ENCODE peak calls at places on chromosomes 6 and 20, in six cellular contexts. W, R, C, M, V and N are unnamed samples.
A peak's percentile ranks its signal among the peaks of the same experiment; 100 is the strongest.

GRCh38 chr6:39543117-39543516 is 182.1 kb downstream of the KIF6 start:
- DNase-seq in W (no peak), R (no peak), C (peak; percentile 36), M (no peak), V (no peak), N (peak; percentile 88)

GRCh38 chr6:40948598-40948997 is 90.4 kb downstream of the UNC5CL start:
- DNase-seq in W (no peak), R (no peak), C (peak; percentile 5), M (peak; percentile 61), V (no peak), N (no peak)

GRCh38 chr20:59063358-59064213 is 21.0 kb upstream of the PRELID3B start:
- DNase-seq in W (no peak), R (no peak), C (peak; percentile 75), M (peak; percentile 75), V (no peak), N (no peak)

GRCh38 chr6:137745321-137745720 is 121.7 kb upstream of the TNFAIP3 start:
- DNase-seq in W (no peak), R (no peak), C (no peak), M (no peak), V (no peak), N (no peak)

GRCh38 chr6:99603421-99604160 is 3.0 kb upstream of the PRDM13 start:
- DNase-seq in W (peak; percentile 44), R (peak; percentile 53), C (no peak), M (peak; percentile 28), V (no peak), N (no peak)

GRCh38 chr6:24006246-24006645 is 119.8 kb upstream of the NRSN1 start:
- DNase-seq in W (no peak), R (no peak), C (no peak), M (no peak), V (no peak), N (no peak)

GRCh38 chr6:170148709-170149470 is 142.0 kb downstream of the DLL1 start:
- DNase-seq in W (no peak), R (no peak), C (no peak), M (no peak), V (no peak), N (no peak)

GRCh38 chr6:104357928-104358327 is 501.8 kb downstream of the HACE1 start:
- DNase-seq in W (no peak), R (no peak), C (no peak), M (no peak), V (no peak), N (no peak)

GRCh38 chr6:87436435-87436834 is 28.7 kb downstream of the CFAP206 start:
- DNase-seq in W (no peak), R (peak; percentile 68), C (peak; percentile 75), M (peak; percentile 52), V (no peak), N (no peak)

GRCh38 chr6:143556529-143556928 is 45.0 kb upstream of the FUCA2 start:
- DNase-seq in W (no peak), R (no peak), C (peak; percentile 59), M (peak; percentile 96), V (no peak), N (no peak)

GRCh38 chr6:72789145-72789544 is 167.3 kb downstream of the KCNQ5 start:
- DNase-seq in W (no peak), R (no peak), C (no peak), M (no peak), V (no peak), N (no peak)

GRCh38 chr6:42692151-42692911 is 30.1 kb downstream of the PRPH2 start:
- DNase-seq in W (no peak), R (no peak), C (peak; percentile 22), M (peak; percentile 63), V (no peak), N (no peak)

GRCh38 chr6:5626727-5627426 is 365.6 kb downstream of the FARS2 start:
- DNase-seq in W (no peak), R (no peak), C (no peak), M (no peak), V (no peak), N (no peak)

GRCh38 chr6:37182736-37183590 is 13.0 kb downstream of the PIM1 start:
- DNase-seq in W (no peak), R (no peak), C (no peak), M (no peak), V (no peak), N (peak; percentile 49)

GRCh38 chr6:117483004-117483644 is 650 bp downstream of the DCBLD1 start:
- DNase-seq in W (peak; percentile 1), R (peak; percentile 68), C (peak; percentile 51), M (peak; percentile 55), V (no peak), N (peak; percentile 23)

GRCh38 chr6:95325858-95326257 is 251.5 kb upstream of the MANEA start:
- DNase-seq in W (peak; percentile 1), R (no peak), C (peak; percentile 13), M (peak; percentile 3), V (no peak), N (no peak)

GRCh38 chr20:58174708-58175287 is 53.7 kb downstream of the ANKRD60 start:
- DNase-seq in W (no peak), R (no peak), C (peak; percentile 17), M (no peak), V (peak; percentile 74), N (peak; percentile 92)

GRCh38 chr6:168675375-168675774 is 234.4 kb downstream of the SMOC2 start:
- DNase-seq in W (no peak), R (no peak), C (no peak), M (no peak), V (no peak), N (no peak)

GRCh38 chr6:91106083-91106482 is 519.2 kb upstream of the MAP3K7 start:
- DNase-seq in W (no peak), R (no peak), C (no peak), M (no peak), V (no peak), N (no peak)

GRCh38 chr6:7207688-7208087 is 99.9 kb downstream of the RREB1 start:
- DNase-seq in W (no peak), R (no peak), C (no peak), M (no peak), V (no peak), N (no peak)

GRCh38 chr6:27091661-27092315 is 155.7 kb upstream of the PRSS16 start:
- DNase-seq in W (no peak), R (peak; percentile 46), C (peak; percentile 85), M (peak; percentile 95), V (no peak), N (no peak)

GRCh38 chr6:26336355-26337198 is 28.4 kb upstream of the BTN3A2 start:
- DNase-seq in W (no peak), R (no peak), C (peak; percentile 71), M (peak; percentile 84), V (no peak), N (no peak)

GRCh38 chr20:50447817-50448216 is 62.4 kb upstream of the PTPN1 start:
- DNase-seq in W (no peak), R (no peak), C (no peak), M (no peak), V (no peak), N (no peak)

GRCh38 chr6:71886184-71887005 is at the start of gene RIMS1:
- DNase-seq in W (peak; percentile 64), R (peak; percentile 66), C (no peak), M (peak; percentile 8), V (no peak), N (no peak)

GRCh38 chr6:89252902-89253301 is 35.7 kb upstream of the GABRR1 start:
- DNase-seq in W (no peak), R (no peak), C (no peak), M (no peak), V (no peak), N (no peak)

GRCh38 chr20:17228624-17229061 is 1.8 kb downstream of the PCSK2 start:
- DNase-seq in W (peak; percentile 80), R (peak; percentile 43), C (no peak), M (no peak), V (no peak), N (peak; percentile 82)

GRCh38 chr20:9492067-9492466 is 22.3 kb upstream of the LAMP5 start:
- DNase-seq in W (no peak), R (no peak), C (peak; percentile 61), M (no peak), V (no peak), N (no peak)

GRCh38 chr20:41170386-41171105 is 33.2 kb downstream of the PLCG1 start:
- DNase-seq in W (no peak), R (no peak), C (no peak), M (no peak), V (peak; percentile 10), N (no peak)

GRCh38 chr6:28648035-28648877 is 122.6 kb downstream of the GPX5 start:
- DNase-seq in W (peak; percentile 78), R (peak; percentile 74), C (peak; percentile 79), M (peak; percentile 85), V (no peak), N (no peak)

GRCh38 chr6:26415791-26416190 is 13.7 kb downstream of the BTN3A1 start:
- DNase-seq in W (no peak), R (no peak), C (no peak), M (peak; percentile 28), V (no peak), N (no peak)